ENCODE peak calls at places on chromosomes 11 and 22, in six cellular contexts. One of them, this sample, is unnamed.
A peak's percentile ranks its signal among the peaks of the same experiment; 100 is the strongest.

GRCh38 chr11:332651-333480 is 12.2 kb upstream of the IFITM3 start:
- DNase-seq in body of pancreas: no peak
- DNase-seq in GM12865: no peak
- DNase-seq in psoas muscle: no peak
- DNase-seq in HL-60: no peak
- DNase-seq in HCT116: no peak
- DNase-seq in this sample: no peak

GRCh38 chr11:101617735-101618332 is 34.0 kb upstream of the TRPC6 start:
- DNase-seq in body of pancreas: no peak
- DNase-seq in HCT116: no peak
- DNase-seq in HL-60: no peak
- DNase-seq in psoas muscle: no peak
- DNase-seq in GM12865: no peak
- DNase-seq in this sample: no peak

GRCh38 chr22:24093855-24094254 is 82.8 kb downstream of the CABIN1 start:
- DNase-seq in HL-60: no peak
- DNase-seq in body of pancreas: no peak
- DNase-seq in HCT116: no peak
- DNase-seq in psoas muscle: no peak
- DNase-seq in GM12865: no peak
- DNase-seq in this sample: no peak

GRCh38 chr11:61968758-61969390 is 1.4 kb upstream of the FTH1 start:
- DNase-seq in body of pancreas: no peak
- DNase-seq in HCT116: no peak
- DNase-seq in GM12865: no peak
- DNase-seq in HL-60: no peak
- DNase-seq in psoas muscle: no peak
- DNase-seq in this sample: no peak

GRCh38 chr11:112513936-112514716 is 253.5 kb upstream of the PLET1 start:
- DNase-seq in GM12865: no peak
- DNase-seq in body of pancreas: no peak
- DNase-seq in psoas muscle: no peak
- DNase-seq in HCT116: no peak
- DNase-seq in HL-60: no peak
- DNase-seq in this sample: no peak

GRCh38 chr11:112885744-112886706 is 75.2 kb upstream of the NCAM1 start:
- DNase-seq in psoas muscle: no peak
- DNase-seq in body of pancreas: no peak
- DNase-seq in GM12865: no peak
- DNase-seq in HCT116: no peak
- DNase-seq in HL-60: no peak
- DNase-seq in this sample: no peak

GRCh38 chr11:2268911-2269600 is 1.3 kb downstream of the ASCL2 start:
- DNase-seq in body of pancreas: peak; percentile 49
- DNase-seq in GM12865: no peak
- DNase-seq in HCT116: no peak
- DNase-seq in psoas muscle: peak; percentile 67
- DNase-seq in HL-60: peak; percentile 89
- DNase-seq in this sample: peak; percentile 64

GRCh38 chr22:29964777-29965176 is 81.8 kb downstream of the MTMR3 start:
- DNase-seq in HL-60: peak; percentile 22
- DNase-seq in GM12865: no peak
- DNase-seq in psoas muscle: no peak
- DNase-seq in body of pancreas: no peak
- DNase-seq in HCT116: no peak
- DNase-seq in this sample: no peak

GRCh38 chr11:70872950-70873735 is 379.2 kb downstream of the SHANK2 start:
- DNase-seq in HL-60: no peak
- DNase-seq in psoas muscle: no peak
- DNase-seq in HCT116: no peak
- DNase-seq in GM12865: no peak
- DNase-seq in body of pancreas: no peak
- DNase-seq in this sample: no peak

GRCh38 chr11:5229388-5229787 is 2.5 kb upstream of the HBB start:
- DNase-seq in HCT116: no peak
- DNase-seq in GM12865: peak; percentile 5
- DNase-seq in psoas muscle: no peak
- DNase-seq in body of pancreas: no peak
- DNase-seq in HL-60: no peak
- DNase-seq in this sample: no peak

GRCh38 chr11:43810929-43811596 is 69.6 kb upstream of the ALKBH3 start:
- DNase-seq in HL-60: no peak
- DNase-seq in HCT116: no peak
- DNase-seq in psoas muscle: no peak
- DNase-seq in body of pancreas: no peak
- DNase-seq in GM12865: no peak
- DNase-seq in this sample: no peak

GRCh38 chr22:31098633-31099110 is 8.7 kb downstream of the SELENOM start:
- DNase-seq in HCT116: no peak
- DNase-seq in GM12865: no peak
- DNase-seq in psoas muscle: peak; percentile 69
- DNase-seq in HL-60: no peak
- DNase-seq in body of pancreas: no peak
- DNase-seq in this sample: no peak

GRCh38 chr11:40269865-40270264 is 1189.6 kb downstream of the LRRC4C start:
- DNase-seq in body of pancreas: no peak
- DNase-seq in HL-60: no peak
- DNase-seq in psoas muscle: no peak
- DNase-seq in GM12865: no peak
- DNase-seq in HCT116: no peak
- DNase-seq in this sample: no peak

GRCh38 chr22:20155330-20156041 is 4.6 kb upstream of the CCDC188 start:
- DNase-seq in GM12865: peak; percentile 24
- DNase-seq in HCT116: no peak
- DNase-seq in psoas muscle: peak; percentile 72
- DNase-seq in body of pancreas: peak; percentile 46
- DNase-seq in HL-60: peak; percentile 29
- DNase-seq in this sample: peak; percentile 19

GRCh38 chr11:109804911-109805310 is 288.3 kb upstream of the ZC3H12C start:
- DNase-seq in psoas muscle: no peak
- DNase-seq in GM12865: no peak
- DNase-seq in HCT116: no peak
- DNase-seq in HL-60: no peak
- DNase-seq in body of pancreas: no peak
- DNase-seq in this sample: no peak

GRCh38 chr11:86671386-86672006 is 920 bp downstream of the ME3 start:
- DNase-seq in body of pancreas: peak; percentile 58
- DNase-seq in psoas muscle: peak; percentile 83
- DNase-seq in HCT116: no peak
- DNase-seq in GM12865: no peak
- DNase-seq in HL-60: no peak
- DNase-seq in this sample: no peak

GRCh38 chr11:13030857-13031256 is 21.7 kb downstream of the RASSF10 start:
- DNase-seq in HL-60: no peak
- DNase-seq in psoas muscle: peak; percentile 58
- DNase-seq in HCT116: no peak
- DNase-seq in body of pancreas: peak; percentile 79
- DNase-seq in GM12865: no peak
- DNase-seq in this sample: peak; percentile 14

GRCh38 chr22:44493206-44493605 is 4.8 kb downstream of the RTL6 start:
- DNase-seq in body of pancreas: no peak
- DNase-seq in GM12865: no peak
- DNase-seq in HL-60: no peak
- DNase-seq in psoas muscle: no peak
- DNase-seq in HCT116: no peak
- DNase-seq in this sample: no peak

GRCh38 chr11:129853508-129854228 is 38.0 kb downstream of the TMEM45B start:
- DNase-seq in body of pancreas: peak; percentile 82
- DNase-seq in psoas muscle: no peak
- DNase-seq in HL-60: peak; percentile 57
- DNase-seq in HCT116: no peak
- DNase-seq in GM12865: peak; percentile 23
- DNase-seq in this sample: peak; percentile 85

GRCh38 chr11:35539781-35540281 is 14.4 kb upstream of the PAMR1 start:
- DNase-seq in HCT116: no peak
- DNase-seq in HL-60: no peak
- DNase-seq in GM12865: no peak
- DNase-seq in body of pancreas: peak; percentile 48
- DNase-seq in psoas muscle: peak; percentile 76
- DNase-seq in this sample: no peak

GRCh38 chr11:2100361-2101170 is 38.6 kb downstream of the IGF2 start:
- DNase-seq in body of pancreas: peak; percentile 29
- DNase-seq in HL-60: no peak
- DNase-seq in GM12865: no peak
- DNase-seq in HCT116: no peak
- DNase-seq in psoas muscle: peak; percentile 58
- DNase-seq in this sample: no peak

GRCh38 chr11:18371279-18371678 is 23.1 kb upstream of the LDHA start:
- DNase-seq in GM12865: no peak
- DNase-seq in body of pancreas: no peak
- DNase-seq in HL-60: no peak
- DNase-seq in psoas muscle: no peak
- DNase-seq in HCT116: no peak
- DNase-seq in this sample: no peak

GRCh38 chr11:121762820-121763219 is 310.1 kb upstream of the SORL1-AS1 start:
- DNase-seq in body of pancreas: no peak
- DNase-seq in HCT116: no peak
- DNase-seq in GM12865: no peak
- DNase-seq in HL-60: no peak
- DNase-seq in psoas muscle: peak; percentile 53
- DNase-seq in this sample: no peak
- TF ChIP-seq CTCF in body of pancreas: no peak
- TF ChIP-seq CTCF in HCT116: no peak
- TF ChIP-seq CTCF in GM12865: no peak
- TF ChIP-seq CTCF in HL-60: no peak
- TF ChIP-seq CTCF in psoas muscle: no peak
- TF ChIP-seq CTCF in this sample: no peak

GRCh38 chr11:120941000-120941399 is 82.9 kb upstream of the TBCEL start:
- DNase-seq in HL-60: no peak
- DNase-seq in HCT116: no peak
- DNase-seq in psoas muscle: no peak
- DNase-seq in GM12865: no peak
- DNase-seq in body of pancreas: no peak
- DNase-seq in this sample: no peak

GRCh38 chr11:120942701-120943100 is 81.2 kb upstream of the TBCEL start:
- DNase-seq in psoas muscle: no peak
- DNase-seq in HL-60: no peak
- DNase-seq in GM12865: no peak
- DNase-seq in HCT116: no peak
- DNase-seq in body of pancreas: no peak
- DNase-seq in this sample: no peak

GRCh38 chr11:120940297-120940847 is 83.5 kb upstream of the TBCEL start:
- DNase-seq in HCT116: no peak
- DNase-seq in HL-60: no peak
- DNase-seq in psoas muscle: no peak
- DNase-seq in GM12865: no peak
- DNase-seq in body of pancreas: no peak
- DNase-seq in this sample: no peak

GRCh38 chr11:120950880-120951279 is 73.0 kb upstream of the TBCEL start:
- DNase-seq in body of pancreas: no peak
- DNase-seq in HL-60: no peak
- DNase-seq in GM12865: no peak
- DNase-seq in psoas muscle: no peak
- DNase-seq in HCT116: no peak
- DNase-seq in this sample: no peak

DNA sequence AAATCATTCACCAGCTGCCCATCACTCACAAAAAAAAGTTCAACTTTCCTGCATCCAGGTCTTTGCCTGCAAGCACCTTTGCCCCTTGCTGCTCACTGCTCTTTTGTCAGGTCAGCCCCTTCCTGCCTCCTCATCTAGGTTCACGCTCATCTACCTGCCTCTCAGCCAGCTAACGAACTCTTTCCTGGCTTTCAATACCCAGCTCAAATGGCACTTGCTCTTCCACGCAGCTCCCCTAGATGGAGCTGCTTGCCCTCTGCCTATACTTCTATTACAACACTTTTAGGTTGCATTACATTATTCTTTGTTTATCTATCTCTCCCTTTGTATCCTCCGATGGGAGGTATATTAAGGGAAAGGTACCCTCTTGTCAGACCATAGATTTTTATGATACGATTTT is 78.9 kb upstream of the TBCEL start:
- DNase-seq in body of pancreas: no peak
- DNase-seq in GM12865: no peak
- DNase-seq in HCT116: no peak
- DNase-seq in HL-60: no peak
- DNase-seq in psoas muscle: no peak
- DNase-seq in this sample: no peak
- TF ChIP-seq CTCF in body of pancreas: no peak
- TF ChIP-seq CTCF in GM12865: no peak
- TF ChIP-seq CTCF in HCT116: peak; percentile 64
- TF ChIP-seq CTCF in HL-60: peak; percentile 37
- TF ChIP-seq CTCF in psoas muscle: no peak
- TF ChIP-seq CTCF in this sample: peak; percentile 41

DNA sequence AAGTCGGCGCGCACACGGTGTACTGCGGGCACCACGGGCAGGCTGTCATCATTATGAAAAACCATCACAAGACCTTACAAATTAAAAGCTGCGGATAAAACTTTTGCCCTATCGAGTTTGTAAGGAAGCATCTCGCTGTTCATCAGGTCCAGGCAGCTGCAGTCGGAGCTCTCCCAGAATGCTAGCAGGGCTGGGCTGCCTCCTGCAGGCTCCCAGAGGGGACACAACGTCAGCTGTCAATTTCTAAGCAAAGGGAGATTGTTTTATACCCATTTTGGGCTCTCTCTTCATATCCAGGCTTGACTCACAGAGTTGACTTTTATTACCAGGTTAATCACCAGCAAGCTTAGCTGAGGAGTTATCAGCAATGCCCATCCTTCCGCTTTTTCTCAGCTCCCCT is 375.1 kb downstream of the OPCML start:
- DNase-seq in body of pancreas: no peak
- DNase-seq in GM12865: no peak
- DNase-seq in HCT116: no peak
- DNase-seq in psoas muscle: no peak
- DNase-seq in HL-60: no peak
- DNase-seq in this sample: no peak
- TF ChIP-seq CTCF in body of pancreas: no peak
- TF ChIP-seq CTCF in GM12865: no peak
- TF ChIP-seq CTCF in HCT116: no peak
- TF ChIP-seq CTCF in psoas muscle: no peak
- TF ChIP-seq CTCF in HL-60: no peak
- TF ChIP-seq CTCF in this sample: no peak

DNA sequence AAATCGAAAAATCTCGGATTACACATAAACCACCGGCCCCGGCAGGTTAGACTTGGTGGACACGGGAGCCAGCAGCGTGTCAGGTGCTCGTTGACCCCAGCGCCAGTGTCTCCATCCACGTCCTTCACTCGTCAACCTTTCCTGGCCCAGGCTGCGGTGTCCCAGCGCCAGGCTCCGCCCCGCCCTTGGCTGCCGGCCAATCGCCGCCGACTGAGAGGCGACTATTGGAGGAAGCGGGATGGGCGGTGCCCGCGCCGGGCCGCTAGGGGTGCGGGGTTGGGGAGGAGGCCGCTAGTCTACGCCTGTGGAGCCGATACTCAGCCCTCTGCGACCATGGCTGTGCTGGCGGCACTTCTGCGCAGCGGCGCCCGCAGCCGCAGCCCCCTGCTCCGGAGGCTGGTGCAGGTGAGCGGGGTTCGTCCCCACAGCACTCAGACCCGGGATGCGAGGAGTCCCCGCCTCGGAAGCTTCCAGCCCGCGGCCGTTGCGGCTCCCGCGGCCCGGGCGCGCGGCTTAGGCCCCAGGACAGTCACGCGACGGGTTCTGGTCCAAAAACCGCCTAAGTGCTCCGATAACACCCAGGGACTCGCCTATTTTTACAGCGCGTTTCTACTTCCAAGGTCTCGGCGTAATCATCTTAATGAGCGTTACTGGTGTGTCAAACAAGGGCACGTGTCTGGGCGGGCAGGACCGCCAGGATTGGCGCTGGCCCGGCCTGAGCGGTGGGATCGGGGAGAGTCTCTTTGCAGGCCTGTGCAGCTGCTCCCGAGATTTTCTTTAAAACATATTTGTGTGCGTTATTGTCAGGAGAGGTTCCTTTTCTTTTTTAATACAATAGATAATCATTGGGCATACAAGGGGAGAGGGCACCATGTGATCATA is at the start of gene ACAT1:
- DNase-seq in GM12865: peak; percentile 95
- DNase-seq in HCT116: peak; percentile 78
- DNase-seq in psoas muscle: peak; percentile 99
- DNase-seq in HL-60: peak; percentile 96
- DNase-seq in body of pancreas: peak; percentile 97
- DNase-seq in this sample: peak; percentile 91
- TF ChIP-seq CTCF in GM12865: peak; percentile 33
- TF ChIP-seq CTCF in HCT116: peak; percentile 36
- TF ChIP-seq CTCF in psoas muscle: peak; percentile 29
- TF ChIP-seq CTCF in HL-60: no peak
- TF ChIP-seq CTCF in body of pancreas: peak; percentile 58
- TF ChIP-seq CTCF in this sample: peak; percentile 45

This sample was measured in HepG2.